ENCODE peak calls at places on chromosomes 5 and 9, in four cellular contexts. E, U, W and A are unnamed samples.

GRCh38 chr5:108748010-108748353 is 285 bp downstream of the FER start:
- DNase-seq in E (no peak), U (no peak), W (no peak), A (no peak)

GRCh38 chr9:14687042-14687719 is 6.1 kb downstream of the ZDHHC21 start:
- DNase-seq in E (no peak), U (no peak), W (no peak), A (no peak)

GRCh38 chr9:100472725-100473261 is at the start of gene TMEFF1:
- DNase-seq in U (no peak), E (peak; percentile 89), W (peak; percentile 30), A (peak; percentile 17)

GRCh38 chr9:125600194-125600593 is 106.8 kb downstream of the MAPKAP1 start:
- DNase-seq in W (peak; percentile 55), U (no peak), E (no peak), A (no peak)

GRCh38 chr9:130429407-130429806 is 15.4 kb upstream of the ASS1 start:
- DNase-seq in W (no peak), U (no peak), E (no peak), A (no peak)

GRCh38 chr5:24167791-24168190 is 477.0 kb downstream of the CDH10 start:
- DNase-seq in U (no peak), E (no peak), W (no peak), A (no peak)

GRCh38 chr5:57719216-57719615 is 236.6 kb upstream of the ACTBL2 start:
- DNase-seq in E (no peak), W (no peak), U (no peak), A (no peak)

GRCh38 chr9:122498883-122499288 is 11.7 kb upstream of the OR1J2 start:
- DNase-seq in W (peak; percentile 24), U (no peak), E (peak; percentile 31), A (peak; percentile 27)

GRCh38 chr9:22913026-22913425 is 466.4 kb downstream of the DMRTA1 start:
- DNase-seq in U (peak; percentile 8), W (no peak), E (no peak), A (no peak)

GRCh38 chr5:119355636-119356383 is at the start of gene TNFAIP8:
- DNase-seq in E (no peak), U (no peak), W (peak; percentile 5), A (no peak)

GRCh38 chr5:59799668-59800374 is 93.7 kb downstream of the PDE4D start:
- DNase-seq in E (peak; percentile 24), U (peak; percentile 24), W (peak; percentile 7), A (peak; percentile 68)

GRCh38 chr5:59798862-59799667 is 94.5 kb downstream of the PDE4D start:
- DNase-seq in W (no peak), U (peak; percentile 60), E (no peak), A (peak; percentile 54)

GRCh38 chr5:59795141-59795540 is 98.4 kb downstream of the PDE4D start:
- DNase-seq in U (no peak), E (no peak), W (no peak), A (no peak)

GRCh38 chr5:59800375-59800893 is 93.1 kb downstream of the PDE4D start:
- DNase-seq in E (no peak), U (no peak), W (no peak), A (no peak)
- TF ChIP-seq POLR2AphosphoS2 in E (no peak), U (no peak), W (no peak), A (no peak)

GRCh38 chr9:127283917-127284316 is 19.3 kb downstream of the GARNL3 start:
- DNase-seq in W (no peak), U (no peak), E (no peak), A (peak; percentile 7)
- TF ChIP-seq MYC in W (no peak), U (no peak), E (no peak), A (no peak)

DNA sequence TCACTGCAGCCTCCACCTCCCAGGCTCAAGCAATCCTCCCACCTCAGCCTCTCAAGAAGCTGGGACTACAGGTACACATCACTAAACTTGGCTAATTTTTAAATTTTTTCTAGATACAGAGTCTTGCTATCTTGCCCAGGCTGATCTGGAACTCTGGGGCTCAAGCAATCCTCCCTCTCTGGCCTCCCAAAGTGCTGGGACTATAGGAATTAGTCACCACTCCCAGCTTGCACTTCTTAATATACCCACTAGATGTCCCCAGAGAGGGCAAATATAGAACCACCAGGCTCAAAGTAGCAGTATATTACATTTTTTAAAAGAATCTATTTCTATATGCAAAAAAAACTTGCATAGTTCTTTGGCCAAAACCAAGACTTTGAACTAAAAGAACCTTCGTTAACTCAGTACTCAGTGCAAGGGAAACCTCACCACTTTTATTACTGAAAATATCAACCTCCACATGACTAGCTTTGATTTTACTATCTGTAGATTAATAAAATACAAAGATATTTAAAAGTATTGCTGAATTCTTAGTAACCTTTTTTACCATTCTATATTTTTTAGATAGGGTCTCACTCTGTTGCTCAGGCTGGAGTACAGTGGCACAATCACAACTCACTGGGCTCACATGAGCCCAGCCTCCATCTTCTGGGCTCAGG is 25.8 kb upstream of the HSD17B3 start:
- DNase-seq in E (peak; percentile 66), U (peak; percentile 8), W (peak; percentile 51), A (peak; percentile 44)
- TF ChIP-seq MAX in E (no peak), U (no peak), W (no peak), A (no peak)

GRCh38 chr5:150106669-150107068 is 20.3 kb upstream of the CSF1R start:
- DNase-seq in U (no peak), W (no peak), E (no peak), A (no peak)
- TF ChIP-seq POLR2AphosphoS2 in U (no peak), W (no peak), E (no peak), A (no peak)

GRCh38 chr5:91280062-91280941 is 102.8 kb downstream of the ARRDC3 start:
- DNase-seq in E (peak; percentile 89), W (peak; percentile 74), U (peak; percentile 65), A (peak; percentile 95)

GRCh38 chr5:91280942-91281269 is 102.2 kb downstream of the ARRDC3 start:
- DNase-seq in E (no peak), U (no peak), W (no peak), A (no peak)

GRCh38 chr5:91282210-91282609 is 100.9 kb downstream of the ARRDC3 start:
- DNase-seq in E (no peak), W (no peak), U (no peak), A (no peak)

GRCh38 chr5:91283326-91283725 is 99.8 kb downstream of the ARRDC3 start:
- DNase-seq in U (no peak), E (no peak), W (no peak), A (no peak)

GRCh38 chr5:91281409-91281808 is 101.7 kb downstream of the ARRDC3 start:
- DNase-seq in U (no peak), E (no peak), W (no peak), A (no peak)
- TF ChIP-seq MYC in U (no peak), E (no peak), W (no peak), A (no peak)